ENCODE peak calls at places on chromosomes 13 and 19, in five cellular contexts. One of them, this sample, is unnamed.

GRCh38 chr19:44960906-44961734 is 5.9 kb downstream of the CLPTM1 start:
- DNase-seq in neural crest cell: no peak
- DNase-seq in endothelial cell: no peak
- DNase-seq in choroid plexus epithelial cell: no peak
- DNase-seq in upper lobe of right lung: no peak
- DNase-seq in this sample: no peak

GRCh38 chr19:10290439-10290875 is 705 bp downstream of the ICAM5 start:
- DNase-seq in neural crest cell: no peak
- DNase-seq in endothelial cell: no peak
- DNase-seq in choroid plexus epithelial cell: no peak
- DNase-seq in upper lobe of right lung: no peak
- DNase-seq in this sample: no peak

GRCh38 chr19:22335716-22336115 is 49.5 kb downstream of the ZNF729 start:
- DNase-seq in neural crest cell: no peak
- DNase-seq in endothelial cell: no peak
- DNase-seq in choroid plexus epithelial cell: no peak
- DNase-seq in upper lobe of right lung: no peak
- DNase-seq in this sample: no peak

GRCh38 chr19:17950310-17951150 is 16.4 kb upstream of the KCNN1 start:
- DNase-seq in neural crest cell: no peak
- DNase-seq in endothelial cell: no peak
- DNase-seq in choroid plexus epithelial cell: no peak
- DNase-seq in upper lobe of right lung: no peak
- DNase-seq in this sample: peak

GRCh38 chr13:27338816-27339215 is 68.2 kb downstream of the RASL11A start:
- DNase-seq in neural crest cell: no peak
- DNase-seq in endothelial cell: peak
- DNase-seq in choroid plexus epithelial cell: no peak
- DNase-seq in upper lobe of right lung: no peak
- DNase-seq in this sample: no peak

GRCh38 chr13:45200701-45201230 is at the start of gene KCTD4:
- DNase-seq in neural crest cell: no peak
- DNase-seq in endothelial cell: no peak
- DNase-seq in choroid plexus epithelial cell: peak
- DNase-seq in upper lobe of right lung: no peak
- DNase-seq in this sample: no peak

GRCh38 chr13:111668451-111668850 is 348.0 kb downstream of the TEX29 start:
- DNase-seq in neural crest cell: no peak
- DNase-seq in endothelial cell: no peak
- DNase-seq in choroid plexus epithelial cell: no peak
- DNase-seq in upper lobe of right lung: no peak
- DNase-seq in this sample: no peak

GRCh38 chr13:111920306-111920931 is 146.5 kb upstream of the SOX1 start:
- DNase-seq in neural crest cell: no peak
- DNase-seq in endothelial cell: no peak
- DNase-seq in choroid plexus epithelial cell: no peak
- DNase-seq in upper lobe of right lung: peak
- DNase-seq in this sample: no peak

GRCh38 chr19:34969721-34970120 is 5.7 kb upstream of the ZNF792 start:
- DNase-seq in neural crest cell: no peak
- DNase-seq in endothelial cell: no peak
- DNase-seq in choroid plexus epithelial cell: no peak
- DNase-seq in upper lobe of right lung: no peak
- DNase-seq in this sample: no peak

GRCh38 chr19:29014857-29015436 is 198.0 kb downstream of the UQCRFS1 start:
- DNase-seq in neural crest cell: no peak
- DNase-seq in endothelial cell: no peak
- DNase-seq in choroid plexus epithelial cell: no peak
- DNase-seq in upper lobe of right lung: no peak
- DNase-seq in this sample: no peak
- TF ChIP-seq CTCF in neural crest cell: no peak
- TF ChIP-seq CTCF in endothelial cell: no peak
- TF ChIP-seq CTCF in choroid plexus epithelial cell: no peak
- TF ChIP-seq CTCF in upper lobe of right lung: no peak
- TF ChIP-seq CTCF in this sample: no peak

GRCh38 chr13:41313659-41314197 is 2.7 kb downstream of the NAA16 start:
- DNase-seq in neural crest cell: no peak
- DNase-seq in endothelial cell: no peak
- DNase-seq in choroid plexus epithelial cell: no peak
- DNase-seq in upper lobe of right lung: no peak
- DNase-seq in this sample: no peak

GRCh38 chr13:41308241-41308640 is 2.8 kb upstream of the NAA16 start:
- DNase-seq in neural crest cell: no peak
- DNase-seq in endothelial cell: no peak
- DNase-seq in choroid plexus epithelial cell: no peak
- DNase-seq in upper lobe of right lung: no peak
- DNase-seq in this sample: no peak

GRCh38 chr13:41311607-41312500 is 787 bp downstream of the NAA16 start:
- DNase-seq in neural crest cell: peak
- DNase-seq in endothelial cell: peak
- DNase-seq in choroid plexus epithelial cell: peak
- DNase-seq in upper lobe of right lung: peak
- DNase-seq in this sample: peak

GRCh38 chr13:41313117-41313516 is 2.0 kb downstream of the NAA16 start:
- DNase-seq in neural crest cell: no peak
- DNase-seq in endothelial cell: no peak
- DNase-seq in choroid plexus epithelial cell: no peak
- DNase-seq in upper lobe of right lung: no peak
- DNase-seq in this sample: no peak

GRCh38 chr13:41310963-41311606 is at the start of gene NAA16:
- DNase-seq in neural crest cell: peak
- DNase-seq in endothelial cell: peak
- DNase-seq in choroid plexus epithelial cell: peak
- DNase-seq in upper lobe of right lung: peak
- DNase-seq in this sample: peak
- TF ChIP-seq CTCF in neural crest cell: peak
- TF ChIP-seq CTCF in endothelial cell: no peak
- TF ChIP-seq CTCF in choroid plexus epithelial cell: no peak
- TF ChIP-seq CTCF in upper lobe of right lung: peak
- TF ChIP-seq CTCF in this sample: no peak

GRCh38 chr19:36013280-36014028 is 559 bp downstream of the ALKBH6 start:
- DNase-seq in neural crest cell: no peak
- DNase-seq in endothelial cell: no peak
- DNase-seq in choroid plexus epithelial cell: no peak
- DNase-seq in upper lobe of right lung: no peak
- DNase-seq in this sample: no peak

GRCh38 chr19:36009633-36010379 is 1.2 kb upstream of the SYNE4 start:
- DNase-seq in neural crest cell: no peak
- DNase-seq in endothelial cell: no peak
- DNase-seq in choroid plexus epithelial cell: no peak
- DNase-seq in upper lobe of right lung: no peak
- DNase-seq in this sample: no peak

GRCh38 chr19:36009220-36009619 is 607 bp upstream of the SYNE4 start:
- DNase-seq in neural crest cell: peak
- DNase-seq in endothelial cell: peak
- DNase-seq in choroid plexus epithelial cell: peak
- DNase-seq in upper lobe of right lung: peak
- DNase-seq in this sample: peak

GRCh38 chr19:36008336-36008978 is at the start of gene SYNE4:
- DNase-seq in neural crest cell: no peak
- DNase-seq in endothelial cell: no peak
- DNase-seq in choroid plexus epithelial cell: no peak
- DNase-seq in upper lobe of right lung: peak
- DNase-seq in this sample: peak

DNA sequence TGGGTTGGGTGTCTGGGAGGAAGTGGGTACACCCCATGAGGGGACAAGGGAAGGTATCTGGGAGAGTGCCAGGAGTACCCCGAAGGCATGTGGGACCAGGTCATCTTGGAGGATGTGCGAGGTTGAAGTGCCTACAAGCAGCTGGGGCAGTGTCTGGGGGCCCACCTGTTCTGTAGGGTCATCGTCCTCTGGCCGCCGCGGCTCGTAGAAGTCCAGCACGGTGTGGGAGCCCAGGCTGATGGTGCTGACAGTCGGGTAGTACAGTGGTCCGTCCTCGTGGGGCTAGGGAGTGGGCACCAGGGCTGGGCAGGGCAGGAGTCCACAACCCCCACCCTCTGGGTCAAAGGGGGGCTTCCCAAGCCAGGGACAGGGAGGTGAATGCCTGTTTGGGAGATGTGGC is 1.8 kb upstream of the SYNE4 start:
- DNase-seq in neural crest cell: no peak
- DNase-seq in endothelial cell: no peak
- DNase-seq in choroid plexus epithelial cell: no peak
- DNase-seq in upper lobe of right lung: no peak
- DNase-seq in this sample: no peak
- TF ChIP-seq CTCF in neural crest cell: no peak
- TF ChIP-seq CTCF in endothelial cell: no peak
- TF ChIP-seq CTCF in choroid plexus epithelial cell: no peak
- TF ChIP-seq CTCF in upper lobe of right lung: no peak
- TF ChIP-seq CTCF in this sample: no peak

GRCh38 chr19:50925734-50926133 is 14.5 kb upstream of the KLK4 start:
- DNase-seq in neural crest cell: no peak
- DNase-seq in endothelial cell: no peak
- DNase-seq in choroid plexus epithelial cell: no peak
- DNase-seq in upper lobe of right lung: no peak
- DNase-seq in this sample: no peak

GRCh38 chr19:50926144-50926543 is 14.9 kb upstream of the KLK4 start:
- DNase-seq in neural crest cell: no peak
- DNase-seq in endothelial cell: no peak
- DNase-seq in choroid plexus epithelial cell: no peak
- DNase-seq in upper lobe of right lung: no peak
- DNase-seq in this sample: no peak

GRCh38 chr19:50931023-50931422 is 19.8 kb upstream of the KLK4 start:
- DNase-seq in neural crest cell: no peak
- DNase-seq in endothelial cell: no peak
- DNase-seq in choroid plexus epithelial cell: no peak
- DNase-seq in upper lobe of right lung: no peak
- DNase-seq in this sample: no peak

GRCh38 chr19:50932018-50932689 is 20.7 kb downstream of the KLK5 start:
- DNase-seq in neural crest cell: no peak
- DNase-seq in endothelial cell: no peak
- DNase-seq in choroid plexus epithelial cell: no peak
- DNase-seq in upper lobe of right lung: no peak
- DNase-seq in this sample: no peak

GRCh38 chr19:50928841-50929240 is 17.6 kb upstream of the KLK4 start:
- DNase-seq in neural crest cell: no peak
- DNase-seq in endothelial cell: no peak
- DNase-seq in choroid plexus epithelial cell: no peak
- DNase-seq in upper lobe of right lung: no peak
- DNase-seq in this sample: no peak
- TF ChIP-seq CTCF in neural crest cell: no peak
- TF ChIP-seq CTCF in endothelial cell: no peak
- TF ChIP-seq CTCF in choroid plexus epithelial cell: no peak
- TF ChIP-seq CTCF in upper lobe of right lung: no peak
- TF ChIP-seq CTCF in this sample: no peak

GRCh38 chr19:1373042-1373533 is 10.6 kb upstream of the NDUFS7 start:
- DNase-seq in neural crest cell: no peak
- DNase-seq in endothelial cell: no peak
- DNase-seq in choroid plexus epithelial cell: no peak
- DNase-seq in upper lobe of right lung: no peak
- DNase-seq in this sample: no peak

GRCh38 chr19:1366899-1367870 is 16.5 kb upstream of the NDUFS7 start:
- DNase-seq in neural crest cell: no peak
- DNase-seq in endothelial cell: no peak
- DNase-seq in choroid plexus epithelial cell: no peak
- DNase-seq in upper lobe of right lung: no peak
- DNase-seq in this sample: no peak

GRCh38 chr19:1365964-1366695 is 17.6 kb upstream of the NDUFS7 start:
- DNase-seq in neural crest cell: no peak
- DNase-seq in endothelial cell: no peak
- DNase-seq in choroid plexus epithelial cell: no peak
- DNase-seq in upper lobe of right lung: no peak
- DNase-seq in this sample: no peak

GRCh38 chr19:1370579-1371361 is 12.9 kb upstream of the NDUFS7 start:
- DNase-seq in neural crest cell: no peak
- DNase-seq in endothelial cell: no peak
- DNase-seq in choroid plexus epithelial cell: no peak
- DNase-seq in upper lobe of right lung: no peak
- DNase-seq in this sample: no peak

GRCh38 chr19:1369214-1369805 is 14.4 kb upstream of the NDUFS7 start:
- DNase-seq in neural crest cell: no peak
- DNase-seq in endothelial cell: no peak
- DNase-seq in choroid plexus epithelial cell: no peak
- DNase-seq in upper lobe of right lung: no peak
- DNase-seq in this sample: no peak
- TF ChIP-seq CTCF in neural crest cell: no peak
- TF ChIP-seq CTCF in endothelial cell: no peak
- TF ChIP-seq CTCF in choroid plexus epithelial cell: no peak
- TF ChIP-seq CTCF in upper lobe of right lung: no peak
- TF ChIP-seq CTCF in this sample: no peak

GRCh38 chr19:28294395-28294794 is 918.6 kb downstream of the UQCRFS1 start:
- DNase-seq in neural crest cell: no peak
- DNase-seq in endothelial cell: no peak
- DNase-seq in choroid plexus epithelial cell: peak
- DNase-seq in upper lobe of right lung: no peak
- DNase-seq in this sample: no peak
- TF ChIP-seq CTCF in neural crest cell: no peak
- TF ChIP-seq CTCF in endothelial cell: no peak
- TF ChIP-seq CTCF in choroid plexus epithelial cell: no peak
- TF ChIP-seq CTCF in upper lobe of right lung: no peak
- TF ChIP-seq CTCF in this sample: no peak

GRCh38 chr19:56869886-56870285 is 29.4 kb upstream of the PEG3 start:
- DNase-seq in neural crest cell: no peak
- DNase-seq in endothelial cell: no peak
- DNase-seq in choroid plexus epithelial cell: no peak
- DNase-seq in upper lobe of right lung: no peak
- DNase-seq in this sample: no peak
- TF ChIP-seq CTCF in neural crest cell: no peak
- TF ChIP-seq CTCF in endothelial cell: no peak
- TF ChIP-seq CTCF in choroid plexus epithelial cell: no peak
- TF ChIP-seq CTCF in upper lobe of right lung: no peak
- TF ChIP-seq CTCF in this sample: no peak

GRCh38 chr13:81874681-81875661 is 1534.0 kb upstream of the SPRY2 start:
- DNase-seq in neural crest cell: no peak
- DNase-seq in endothelial cell: no peak
- DNase-seq in choroid plexus epithelial cell: no peak
- DNase-seq in upper lobe of right lung: no peak
- DNase-seq in this sample: no peak

GRCh38 chr13:81874253-81874652 is 1533.3 kb upstream of the SPRY2 start:
- DNase-seq in neural crest cell: no peak
- DNase-seq in endothelial cell: no peak
- DNase-seq in choroid plexus epithelial cell: no peak
- DNase-seq in upper lobe of right lung: no peak
- DNase-seq in this sample: no peak

GRCh38 chr13:81872581-81872980 is 1531.7 kb upstream of the SPRY2 start:
- DNase-seq in neural crest cell: peak
- DNase-seq in endothelial cell: peak
- DNase-seq in choroid plexus epithelial cell: peak
- DNase-seq in upper lobe of right lung: no peak
- DNase-seq in this sample: no peak
- TF ChIP-seq CTCF in neural crest cell: peak
- TF ChIP-seq CTCF in endothelial cell: peak
- TF ChIP-seq CTCF in choroid plexus epithelial cell: peak
- TF ChIP-seq CTCF in upper lobe of right lung: peak
- TF ChIP-seq CTCF in this sample: peak

DNA sequence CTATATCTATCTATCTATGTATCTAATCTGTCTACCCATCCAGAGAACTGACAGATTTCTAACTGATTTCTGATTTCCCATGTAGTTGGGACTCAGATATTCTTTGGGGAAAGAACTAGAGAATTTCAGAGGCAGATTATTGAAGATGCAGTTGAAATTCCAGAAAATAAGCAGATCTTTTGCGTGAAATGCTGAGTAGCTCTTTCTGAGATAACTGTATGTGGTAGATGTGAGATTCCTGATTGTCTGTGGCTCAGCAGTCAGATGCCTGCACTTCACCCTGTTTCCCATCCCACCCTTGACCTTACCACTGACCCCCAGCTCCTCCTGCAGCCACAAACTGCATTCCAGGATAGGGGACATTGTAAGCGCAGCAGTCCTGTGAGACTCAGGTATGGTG is 61.5 kb downstream of the DGKH start:
- DNase-seq in neural crest cell: no peak
- DNase-seq in endothelial cell: no peak
- DNase-seq in choroid plexus epithelial cell: peak
- DNase-seq in upper lobe of right lung: no peak
- DNase-seq in this sample: no peak
- TF ChIP-seq CTCF in neural crest cell: no peak
- TF ChIP-seq CTCF in endothelial cell: no peak
- TF ChIP-seq CTCF in choroid plexus epithelial cell: no peak
- TF ChIP-seq CTCF in upper lobe of right lung: no peak
- TF ChIP-seq CTCF in this sample: no peak